ENCODE peak calls at places on chromosomes 3 and 15, in six cellular contexts. One of them, this sample, is unnamed.

GRCh38 chr3:122956685-122957455 is 70.7 kb downstream of the SEMA5B start:
- DNase-seq in iPS-NIHi11: no peak
- DNase-seq in MCF 10A: no peak
- DNase-seq in stimulated activated CD4-positive, alpha-beta T cell treated with anti-CD3 and anti-CD28 coated beads, Interleukin-2, amount 100 ng/mL, for 48 hours: no peak
- DNase-seq in PC-9: no peak
- DNase-seq in T47D: no peak
- DNase-seq in this sample: no peak

GRCh38 chr15:53297828-53298227 is 461.6 kb downstream of the WDR72 start:
- DNase-seq in iPS-NIHi11: no peak
- DNase-seq in MCF 10A: no peak
- DNase-seq in PC-9: no peak
- DNase-seq in T47D: no peak
- DNase-seq in stimulated activated CD4-positive, alpha-beta T cell treated with anti-CD3 and anti-CD28 coated beads, Interleukin-2, amount 100 ng/mL, for 48 hours: no peak
- DNase-seq in this sample: no peak

GRCh38 chr3:72818915-72819314 is 29.3 kb downstream of the SHQ1 start:
- DNase-seq in MCF 10A: no peak
- DNase-seq in stimulated activated CD4-positive, alpha-beta T cell treated with anti-CD3 and anti-CD28 coated beads, Interleukin-2, amount 100 ng/mL, for 48 hours: no peak
- DNase-seq in T47D: no peak
- DNase-seq in iPS-NIHi11: no peak
- DNase-seq in PC-9: no peak
- DNase-seq in this sample: no peak

GRCh38 chr3:9183011-9183410 is 66.4 kb downstream of the SRGAP3 start:
- DNase-seq in MCF 10A: no peak
- DNase-seq in PC-9: no peak
- DNase-seq in T47D: no peak
- DNase-seq in iPS-NIHi11: no peak
- DNase-seq in stimulated activated CD4-positive, alpha-beta T cell treated with anti-CD3 and anti-CD28 coated beads, Interleukin-2, amount 100 ng/mL, for 48 hours: no peak
- DNase-seq in this sample: no peak

GRCh38 chr3:163547045-163547692 is 1531.1 kb downstream of the SI start:
- DNase-seq in MCF 10A: no peak
- DNase-seq in iPS-NIHi11: no peak
- DNase-seq in stimulated activated CD4-positive, alpha-beta T cell treated with anti-CD3 and anti-CD28 coated beads, Interleukin-2, amount 100 ng/mL, for 48 hours: no peak
- DNase-seq in T47D: no peak
- DNase-seq in PC-9: no peak
- DNase-seq in this sample: no peak

GRCh38 chr15:40747685-40748631 is 7.1 kb downstream of the RMDN3 start:
- DNase-seq in iPS-NIHi11: no peak
- DNase-seq in MCF 10A: peak; percentile 44
- DNase-seq in PC-9: no peak
- DNase-seq in T47D: no peak
- DNase-seq in stimulated activated CD4-positive, alpha-beta T cell treated with anti-CD3 and anti-CD28 coated beads, Interleukin-2, amount 100 ng/mL, for 48 hours: no peak
- DNase-seq in this sample: no peak

GRCh38 chr3:145899229-145899628 is 261.8 kb downstream of the PLOD2 start:
- DNase-seq in iPS-NIHi11: no peak
- DNase-seq in stimulated activated CD4-positive, alpha-beta T cell treated with anti-CD3 and anti-CD28 coated beads, Interleukin-2, amount 100 ng/mL, for 48 hours: no peak
- DNase-seq in PC-9: no peak
- DNase-seq in T47D: no peak
- DNase-seq in MCF 10A: peak; percentile 33
- DNase-seq in this sample: no peak

GRCh38 chr15:47744496-47744895 is 27.2 kb downstream of the SEMA6D start:
- DNase-seq in iPS-NIHi11: no peak
- DNase-seq in PC-9: no peak
- DNase-seq in stimulated activated CD4-positive, alpha-beta T cell treated with anti-CD3 and anti-CD28 coated beads, Interleukin-2, amount 100 ng/mL, for 48 hours: no peak
- DNase-seq in T47D: no peak
- DNase-seq in MCF 10A: no peak
- DNase-seq in this sample: no peak

GRCh38 chr3:13281657-13282527 is 138.2 kb downstream of the NUP210 start:
- DNase-seq in iPS-NIHi11: peak; percentile 64
- DNase-seq in stimulated activated CD4-positive, alpha-beta T cell treated with anti-CD3 and anti-CD28 coated beads, Interleukin-2, amount 100 ng/mL, for 48 hours: no peak
- DNase-seq in PC-9: peak; percentile 57
- DNase-seq in T47D: no peak
- DNase-seq in MCF 10A: no peak
- DNase-seq in this sample: no peak

GRCh38 chr15:90818251-90819210 is 49.9 kb upstream of the FURIN start:
- DNase-seq in iPS-NIHi11: peak; percentile 78
- DNase-seq in MCF 10A: no peak
- DNase-seq in stimulated activated CD4-positive, alpha-beta T cell treated with anti-CD3 and anti-CD28 coated beads, Interleukin-2, amount 100 ng/mL, for 48 hours: no peak
- DNase-seq in PC-9: no peak
- DNase-seq in T47D: no peak
- DNase-seq in this sample: peak; percentile 80

GRCh38 chr3:100072328-100073048 is 41.8 kb downstream of the FILIP1L start:
- DNase-seq in iPS-NIHi11: no peak
- DNase-seq in stimulated activated CD4-positive, alpha-beta T cell treated with anti-CD3 and anti-CD28 coated beads, Interleukin-2, amount 100 ng/mL, for 48 hours: no peak
- DNase-seq in MCF 10A: peak; percentile 48
- DNase-seq in PC-9: no peak
- DNase-seq in T47D: no peak
- DNase-seq in this sample: peak; percentile 89

GRCh38 chr3:37546876-37547275 is 314.8 kb upstream of the CTDSPL start:
- DNase-seq in T47D: peak; percentile 74
- DNase-seq in PC-9: no peak
- DNase-seq in MCF 10A: peak; percentile 38
- DNase-seq in stimulated activated CD4-positive, alpha-beta T cell treated with anti-CD3 and anti-CD28 coated beads, Interleukin-2, amount 100 ng/mL, for 48 hours: no peak
- DNase-seq in iPS-NIHi11: peak; percentile 76
- DNase-seq in this sample: peak; percentile 37

GRCh38 chr3:5057857-5058324 is 64.2 kb upstream of the ARL8B start:
- DNase-seq in iPS-NIHi11: peak; percentile 43
- DNase-seq in PC-9: peak; percentile 74
- DNase-seq in T47D: peak; percentile 95
- DNase-seq in MCF 10A: peak; percentile 89
- DNase-seq in stimulated activated CD4-positive, alpha-beta T cell treated with anti-CD3 and anti-CD28 coated beads, Interleukin-2, amount 100 ng/mL, for 48 hours: peak; percentile 54
- DNase-seq in this sample: peak; percentile 85

GRCh38 chr3:111851511-111851954 is 7.5 kb upstream of the PHLDB2 start:
- DNase-seq in MCF 10A: peak; percentile 87
- DNase-seq in stimulated activated CD4-positive, alpha-beta T cell treated with anti-CD3 and anti-CD28 coated beads, Interleukin-2, amount 100 ng/mL, for 48 hours: no peak
- DNase-seq in iPS-NIHi11: no peak
- DNase-seq in T47D: peak; percentile 39
- DNase-seq in PC-9: peak; percentile 98
- DNase-seq in this sample: no peak

GRCh38 chr3:67384790-67385397 is 269.5 kb downstream of the SUCLG2 start:
- DNase-seq in stimulated activated CD4-positive, alpha-beta T cell treated with anti-CD3 and anti-CD28 coated beads, Interleukin-2, amount 100 ng/mL, for 48 hours: peak; percentile 39
- DNase-seq in T47D: peak; percentile 74
- DNase-seq in iPS-NIHi11: peak; percentile 71
- DNase-seq in PC-9: no peak
- DNase-seq in MCF 10A: peak; percentile 67
- DNase-seq in this sample: peak; percentile 37

GRCh38 chr3:19394946-19395345 is 246.6 kb downstream of the KCNH8 start:
- DNase-seq in stimulated activated CD4-positive, alpha-beta T cell treated with anti-CD3 and anti-CD28 coated beads, Interleukin-2, amount 100 ng/mL, for 48 hours: no peak
- DNase-seq in PC-9: no peak
- DNase-seq in T47D: peak; percentile 60
- DNase-seq in iPS-NIHi11: no peak
- DNase-seq in MCF 10A: no peak
- DNase-seq in this sample: no peak

GRCh38 chr3:172180473-172180872 is 141.1 kb downstream of the FNDC3B start:
- DNase-seq in T47D: no peak
- DNase-seq in stimulated activated CD4-positive, alpha-beta T cell treated with anti-CD3 and anti-CD28 coated beads, Interleukin-2, amount 100 ng/mL, for 48 hours: no peak
- DNase-seq in MCF 10A: no peak
- DNase-seq in iPS-NIHi11: no peak
- DNase-seq in PC-9: no peak
- DNase-seq in this sample: no peak

GRCh38 chr15:56411122-56411749 is 46.0 kb downstream of the TEX9 start:
- DNase-seq in T47D: no peak
- DNase-seq in stimulated activated CD4-positive, alpha-beta T cell treated with anti-CD3 and anti-CD28 coated beads, Interleukin-2, amount 100 ng/mL, for 48 hours: no peak
- DNase-seq in PC-9: no peak
- DNase-seq in iPS-NIHi11: no peak
- DNase-seq in MCF 10A: peak; percentile 13
- DNase-seq in this sample: no peak

GRCh38 chr15:57037548-57037947 is 119.1 kb downstream of the TCF12 start:
- DNase-seq in iPS-NIHi11: no peak
- DNase-seq in stimulated activated CD4-positive, alpha-beta T cell treated with anti-CD3 and anti-CD28 coated beads, Interleukin-2, amount 100 ng/mL, for 48 hours: no peak
- DNase-seq in T47D: no peak
- DNase-seq in MCF 10A: no peak
- DNase-seq in PC-9: no peak
- DNase-seq in this sample: no peak

GRCh38 chr3:181860243-181860642 is 148.5 kb downstream of the SOX2 start:
- DNase-seq in T47D: no peak
- DNase-seq in iPS-NIHi11: no peak
- DNase-seq in MCF 10A: no peak
- DNase-seq in PC-9: no peak
- DNase-seq in stimulated activated CD4-positive, alpha-beta T cell treated with anti-CD3 and anti-CD28 coated beads, Interleukin-2, amount 100 ng/mL, for 48 hours: no peak
- DNase-seq in this sample: no peak

GRCh38 chr3:115146032-115146417 is 1.1 kb downstream of the ZBTB20 start:
- DNase-seq in iPS-NIHi11: peak; percentile 13
- DNase-seq in PC-9: peak; percentile 42
- DNase-seq in stimulated activated CD4-positive, alpha-beta T cell treated with anti-CD3 and anti-CD28 coated beads, Interleukin-2, amount 100 ng/mL, for 48 hours: peak; percentile 35
- DNase-seq in MCF 10A: peak; percentile 47
- DNase-seq in T47D: peak; percentile 60
- DNase-seq in this sample: peak; percentile 40

GRCh38 chr3:2510746-2511145 is 412.1 kb downstream of the CNTN4 start:
- DNase-seq in iPS-NIHi11: no peak
- DNase-seq in stimulated activated CD4-positive, alpha-beta T cell treated with anti-CD3 and anti-CD28 coated beads, Interleukin-2, amount 100 ng/mL, for 48 hours: no peak
- DNase-seq in MCF 10A: no peak
- DNase-seq in PC-9: no peak
- DNase-seq in T47D: no peak
- DNase-seq in this sample: no peak

GRCh38 chr3:195897081-195897852 is 11.1 kb downstream of the TNK2 start:
- DNase-seq in stimulated activated CD4-positive, alpha-beta T cell treated with anti-CD3 and anti-CD28 coated beads, Interleukin-2, amount 100 ng/mL, for 48 hours: no peak
- DNase-seq in T47D: peak; percentile 86
- DNase-seq in iPS-NIHi11: no peak
- DNase-seq in PC-9: no peak
- DNase-seq in MCF 10A: peak; percentile 94
- DNase-seq in this sample: no peak

GRCh38 chr3:162998205-162998604 is 1501.6 kb downstream of the OTOL1 start:
- DNase-seq in stimulated activated CD4-positive, alpha-beta T cell treated with anti-CD3 and anti-CD28 coated beads, Interleukin-2, amount 100 ng/mL, for 48 hours: no peak
- DNase-seq in MCF 10A: no peak
- DNase-seq in iPS-NIHi11: peak; percentile 4
- DNase-seq in T47D: no peak
- DNase-seq in PC-9: no peak
- DNase-seq in this sample: no peak

GRCh38 chr15:55942332-55942731 is 51.1 kb downstream of the NEDD4 start:
- DNase-seq in MCF 10A: no peak
- DNase-seq in T47D: no peak
- DNase-seq in PC-9: no peak
- DNase-seq in iPS-NIHi11: no peak
- DNase-seq in stimulated activated CD4-positive, alpha-beta T cell treated with anti-CD3 and anti-CD28 coated beads, Interleukin-2, amount 100 ng/mL, for 48 hours: no peak
- DNase-seq in this sample: peak; percentile 71

GRCh38 chr15:101641894-101642293 is 10.3 kb downstream of the TM2D3 start:
- DNase-seq in MCF 10A: peak; percentile 17
- DNase-seq in stimulated activated CD4-positive, alpha-beta T cell treated with anti-CD3 and anti-CD28 coated beads, Interleukin-2, amount 100 ng/mL, for 48 hours: no peak
- DNase-seq in T47D: no peak
- DNase-seq in iPS-NIHi11: no peak
- DNase-seq in PC-9: no peak
- DNase-seq in this sample: peak; percentile 84

GRCh38 chr3:195999896-196000295 is 82.0 kb downstream of the TFRC start:
- DNase-seq in T47D: no peak
- DNase-seq in iPS-NIHi11: no peak
- DNase-seq in PC-9: no peak
- DNase-seq in MCF 10A: no peak
- DNase-seq in stimulated activated CD4-positive, alpha-beta T cell treated with anti-CD3 and anti-CD28 coated beads, Interleukin-2, amount 100 ng/mL, for 48 hours: no peak
- DNase-seq in this sample: no peak

GRCh38 chr3:151044706-151045105 is 40.8 kb upstream of the MED12L start:
- DNase-seq in T47D: no peak
- DNase-seq in iPS-NIHi11: no peak
- DNase-seq in MCF 10A: no peak
- DNase-seq in PC-9: no peak
- DNase-seq in stimulated activated CD4-positive, alpha-beta T cell treated with anti-CD3 and anti-CD28 coated beads, Interleukin-2, amount 100 ng/mL, for 48 hours: no peak
- DNase-seq in this sample: no peak

GRCh38 chr15:100245496-100245838 is 96.3 kb downstream of the ADAMTS17 start:
- DNase-seq in PC-9: no peak
- DNase-seq in iPS-NIHi11: no peak
- DNase-seq in stimulated activated CD4-positive, alpha-beta T cell treated with anti-CD3 and anti-CD28 coated beads, Interleukin-2, amount 100 ng/mL, for 48 hours: no peak
- DNase-seq in MCF 10A: no peak
- DNase-seq in T47D: peak; percentile 57
- DNase-seq in this sample: no peak

GRCh38 chr3:122305818-122306621 is 19.0 kb upstream of the CSTA start:
- DNase-seq in stimulated activated CD4-positive, alpha-beta T cell treated with anti-CD3 and anti-CD28 coated beads, Interleukin-2, amount 100 ng/mL, for 48 hours: no peak
- DNase-seq in MCF 10A: peak; percentile 52
- DNase-seq in iPS-NIHi11: peak; percentile 31
- DNase-seq in PC-9: peak; percentile 41
- DNase-seq in T47D: peak; percentile 61
- DNase-seq in this sample: peak; percentile 35

GRCh38 chr15:80240261-80240660 is 11.8 kb downstream of the CTXND1 start:
- DNase-seq in PC-9: no peak
- DNase-seq in MCF 10A: no peak
- DNase-seq in stimulated activated CD4-positive, alpha-beta T cell treated with anti-CD3 and anti-CD28 coated beads, Interleukin-2, amount 100 ng/mL, for 48 hours: no peak
- DNase-seq in T47D: no peak
- DNase-seq in iPS-NIHi11: no peak
- DNase-seq in this sample: no peak

GRCh38 chr15:31041610-31042009 is 50.2 kb upstream of the MTMR10 start:
- DNase-seq in T47D: no peak
- DNase-seq in PC-9: no peak
- DNase-seq in MCF 10A: no peak
- DNase-seq in stimulated activated CD4-positive, alpha-beta T cell treated with anti-CD3 and anti-CD28 coated beads, Interleukin-2, amount 100 ng/mL, for 48 hours: no peak
- DNase-seq in iPS-NIHi11: no peak
- DNase-seq in this sample: no peak

GRCh38 chr3:189576486-189576885 is 54.7 kb upstream of the TP63 start:
- DNase-seq in stimulated activated CD4-positive, alpha-beta T cell treated with anti-CD3 and anti-CD28 coated beads, Interleukin-2, amount 100 ng/mL, for 48 hours: no peak
- DNase-seq in MCF 10A: no peak
- DNase-seq in iPS-NIHi11: no peak
- DNase-seq in PC-9: no peak
- DNase-seq in T47D: no peak
- DNase-seq in this sample: no peak

GRCh38 chr15:38028869-38029268 is 94.4 kb downstream of the TMCO5A start:
- DNase-seq in PC-9: no peak
- DNase-seq in T47D: no peak
- DNase-seq in iPS-NIHi11: no peak
- DNase-seq in MCF 10A: no peak
- DNase-seq in stimulated activated CD4-positive, alpha-beta T cell treated with anti-CD3 and anti-CD28 coated beads, Interleukin-2, amount 100 ng/mL, for 48 hours: no peak
- DNase-seq in this sample: no peak

GRCh38 chr3:78729921-78730320 is 1037.9 kb downstream of the ROBO1 start:
- DNase-seq in stimulated activated CD4-positive, alpha-beta T cell treated with anti-CD3 and anti-CD28 coated beads, Interleukin-2, amount 100 ng/mL, for 48 hours: no peak
- DNase-seq in PC-9: no peak
- DNase-seq in iPS-NIHi11: no peak
- DNase-seq in T47D: no peak
- DNase-seq in MCF 10A: no peak
- DNase-seq in this sample: no peak

GRCh38 chr15:57647791-57648130 is 56.1 kb downstream of the MYZAP start:
- DNase-seq in MCF 10A: peak; percentile 79
- DNase-seq in stimulated activated CD4-positive, alpha-beta T cell treated with anti-CD3 and anti-CD28 coated beads, Interleukin-2, amount 100 ng/mL, for 48 hours: no peak
- DNase-seq in iPS-NIHi11: peak; percentile 31
- DNase-seq in PC-9: no peak
- DNase-seq in T47D: no peak
- DNase-seq in this sample: no peak

GRCh38 chr15:60444289-60444912 is 34.5 kb downstream of the ICE2 start:
- DNase-seq in stimulated activated CD4-positive, alpha-beta T cell treated with anti-CD3 and anti-CD28 coated beads, Interleukin-2, amount 100 ng/mL, for 48 hours: no peak
- DNase-seq in PC-9: no peak
- DNase-seq in T47D: peak; percentile 36
- DNase-seq in iPS-NIHi11: no peak
- DNase-seq in MCF 10A: peak; percentile 50
- DNase-seq in this sample: no peak

This sample was measured in MV-4-11.